ENCODE peak calls at places on chromosomes 16 and 17, in five cellular contexts. T is HCT116, E is GM12878, A is HepG2, Z is K562. C is an unnamed sample.

GRCh38 chr17:82215095-82215971 is 2.7 kb upstream of the CCDC57 start:
- DNase-seq in Z (peak), T (no peak), E (no peak), A (peak), C (peak)

GRCh38 chr17:61766520-61766919 is 96.8 kb downstream of the BRIP1 start:
- DNase-seq in E (no peak), T (no peak), Z (no peak), A (no peak), C (no peak)

GRCh38 chr16:50810241-50810965 is 68.5 kb downstream of the CYLD start:
- DNase-seq in E (no peak), A (no peak), Z (no peak), T (no peak), C (no peak)

GRCh38 chr16:590165-590874 is 454 bp downstream of the RAB40C start:
- DNase-seq in E (no peak), Z (peak), T (no peak), A (no peak), C (peak)

GRCh38 chr16:88387941-88388627 is 5.3 kb downstream of the ZNF469 start:
- DNase-seq in T (no peak), E (no peak), Z (no peak), A (peak), C (no peak)

GRCh38 chr16:57314161-57314785 is 29.8 kb upstream of the PLLP start:
- DNase-seq in Z (no peak), A (no peak), E (no peak), T (no peak), C (no peak)

GRCh38 chr17:73569758-73570319 is 74.4 kb downstream of the SDK2 start:
- DNase-seq in A (no peak), T (no peak), Z (no peak), E (no peak), C (no peak)

GRCh38 chr17:17506893-17507464 is 10.8 kb upstream of the RASD1 start:
- DNase-seq in Z (no peak), E (no peak), T (no peak), A (no peak), C (peak)

GRCh38 chr16:74372953-74373846 is 2.9 kb upstream of the NPIPB15 start:
- DNase-seq in A (no peak), E (no peak), Z (peak), T (no peak), C (peak)

DNA sequence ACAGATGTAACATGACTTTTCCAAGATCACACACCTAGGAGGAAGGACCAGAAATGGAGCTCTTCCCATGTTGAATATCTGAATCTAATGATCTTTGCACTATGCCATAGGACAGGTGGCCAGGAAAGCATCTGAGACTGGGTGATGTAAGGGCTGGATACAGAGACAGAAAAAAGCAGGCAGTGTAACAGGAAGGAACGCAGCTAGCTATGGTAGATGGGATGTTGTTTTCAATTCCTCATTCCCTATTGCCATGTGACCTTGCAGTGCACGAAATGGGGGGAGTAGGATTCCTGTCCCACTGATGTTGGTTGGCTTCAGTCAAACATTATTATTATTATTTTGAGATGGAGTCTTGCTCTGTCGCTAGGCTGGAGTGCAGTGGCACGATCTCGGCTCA is 3.7 kb upstream of the NPIPB15 start:
- DNase-seq in A (no peak), E (no peak), T (no peak), Z (no peak), C (peak)
- TF ChIP-seq ZBTB33 in A (no peak), E (no peak), T (no peak), Z (no peak), C (no peak)

GRCh38 chr16:85275533-85276249 is 163.4 kb upstream of the CIBAR2 start:
- DNase-seq in Z (peak), T (peak), E (no peak), A (peak), C (peak)
- TF ChIP-seq ZBTB33 in Z (peak), T (no peak), E (no peak), A (peak), C (no peak)

DNA sequence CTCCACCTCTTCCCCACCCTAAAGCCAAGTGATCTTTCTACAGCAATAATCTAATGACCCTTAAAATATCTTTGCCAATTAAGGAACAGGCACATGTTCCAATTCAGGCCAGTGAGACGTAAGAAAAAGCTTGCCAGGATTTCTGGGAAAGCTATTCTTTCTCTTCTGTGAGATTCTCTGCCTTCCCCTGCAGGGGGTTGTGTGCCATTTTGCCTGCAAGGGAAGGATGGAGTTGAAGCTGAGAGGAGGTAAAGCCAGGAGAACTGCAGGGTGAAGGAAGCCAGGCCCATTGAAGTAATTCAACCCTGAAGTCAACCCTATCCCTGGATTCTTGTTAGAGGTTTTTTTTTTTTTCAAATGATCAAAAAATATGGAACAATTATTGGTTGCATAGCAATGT is 9.0 kb upstream of the LPO start:
- DNase-seq in A (no peak), T (no peak), Z (no peak), E (no peak), C (no peak)
- TF ChIP-seq ZBTB33 in A (no peak), T (no peak), Z (no peak), E (no peak), C (no peak)

DNA sequence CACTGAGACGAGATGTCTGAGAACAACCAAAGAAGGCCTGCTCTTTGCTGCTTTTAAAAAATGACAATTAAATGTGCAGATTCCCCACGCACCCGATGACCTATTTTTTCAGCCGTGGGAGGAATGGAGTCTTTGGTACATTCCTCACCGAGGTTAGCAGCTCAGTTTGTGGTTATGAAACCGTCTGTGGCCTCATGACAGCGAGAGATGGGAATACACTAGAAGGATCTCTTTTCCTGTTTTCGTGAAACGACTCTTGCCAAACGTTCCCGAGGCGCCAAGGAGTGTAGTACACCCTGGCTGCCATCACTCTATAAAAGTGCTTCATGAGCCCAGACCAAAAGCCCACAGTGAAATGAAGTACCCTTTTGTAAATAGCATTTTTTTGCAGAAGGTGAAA is 87.8 kb downstream of the CRISPLD2 start:
- DNase-seq in E (no peak), T (no peak), A (no peak), Z (no peak), C (no peak)
- TF ChIP-seq ZBTB33 in E (no peak), T (no peak), A (no peak), Z (no peak), C (no peak)